ENCODE peak calls at places on chromosomes 5 and 9, in ten cellular contexts. Y is HCT116, I is transverse colon, K is H1, D is HepG2, J is spleen, B is suprapubic skin, T is sigmoid colon, C is endothelial cell of umbilical vein, E is breast epithelium. N is an unnamed sample.

GRCh38 chr5:115573133-115573532 is 28.6 kb upstream of the FEM1C start:
- DNase-seq in Y (no peak), C (peak), E (no peak), B (no peak), D (no peak), K (no peak), T (no peak), I (no peak), J (no peak), N (no peak)

GRCh38 chr5:109929371-109929770 is 239.6 kb downstream of the MAN2A1 start:
- DNase-seq in B (no peak), J (no peak), K (no peak), E (no peak), Y (no peak), D (no peak), C (no peak), T (no peak), I (no peak), N (no peak)

GRCh38 chr9:115668506-115668905 is 485.1 kb upstream of the PAPPA start:
- DNase-seq in D (no peak), Y (no peak), B (no peak), T (peak), E (no peak), I (no peak), J (no peak), K (no peak), C (no peak), N (no peak)

GRCh38 chr9:93058357-93059096 is at the start of gene SUSD3:
- DNase-seq in Y (peak), K (peak), E (peak), B (no peak), C (peak), J (peak), I (peak), T (peak), D (peak), N (peak)

GRCh38 chr5:32831630-32832029 is 120.5 kb downstream of the NPR3 start:
- DNase-seq in C (no peak), E (no peak), K (no peak), B (no peak), D (no peak), I (no peak), T (no peak), J (no peak), Y (no peak), N (no peak)

GRCh38 chr5:138606378-138606777 is 31.2 kb upstream of the HSPA9 start:
- DNase-seq in T (peak), B (peak), J (no peak), I (no peak), D (no peak), E (no peak), Y (no peak), C (no peak), K (no peak), N (no peak)

GRCh38 chr5:177469750-177470525 is 3.5 kb downstream of the DBN1 start:
- DNase-seq in D (no peak), C (no peak), B (no peak), K (no peak), J (no peak), Y (no peak), E (no peak), I (no peak), T (no peak), N (no peak)

GRCh38 chr9:93675336-93676150 is 99.2 kb downstream of the PHF2 start:
- DNase-seq in C (no peak), E (peak), I (peak), T (peak), D (no peak), K (no peak), Y (no peak), B (peak), J (peak), N (peak)

GRCh38 chr9:72997387-72997995 is 44.6 kb upstream of the ALDH1A1 start:
- DNase-seq in K (no peak), B (no peak), J (no peak), C (peak), E (no peak), I (no peak), Y (no peak), D (peak), T (no peak), N (no peak)

GRCh38 chr5:175697846-175698245 is 40.0 kb downstream of the HRH2 start:
- DNase-seq in D (no peak), B (peak), I (no peak), E (no peak), Y (no peak), K (no peak), T (peak), J (peak), C (no peak), N (no peak)

GRCh38 chr5:10712574-10713366 is 48.3 kb downstream of the DAP start:
- DNase-seq in Y (no peak), I (no peak), B (no peak), E (no peak), K (no peak), T (no peak), C (no peak), D (no peak), J (no peak), N (no peak)

GRCh38 chr5:56164371-56164770 is 68.8 kb downstream of the ANKRD55 start:
- DNase-seq in B (no peak), D (no peak), C (peak), K (no peak), I (no peak), E (no peak), T (no peak), Y (no peak), J (no peak), N (no peak)

GRCh38 chr9:34737677-34738260 is 27.8 kb upstream of the CCL21 start:
- DNase-seq in I (no peak), B (no peak), Y (no peak), J (no peak), C (no peak), T (no peak), K (no peak), E (no peak), D (no peak), N (no peak)

GRCh38 chr5:111628901-111629300 is 116.6 kb upstream of the STARD4 start:
- DNase-seq in C (no peak), D (no peak), J (no peak), E (no peak), B (no peak), Y (no peak), T (no peak), I (no peak), K (no peak), N (no peak)

GRCh38 chr5:168562274-168562673 is 16.9 kb downstream of the PANK3 start:
- DNase-seq in J (no peak), C (no peak), T (no peak), Y (no peak), K (no peak), E (no peak), B (no peak), I (no peak), D (no peak), N (no peak)

GRCh38 chr9:34654317-34655083 is 2.5 kb downstream of the IL11RA start:
- DNase-seq in D (no peak), T (peak), B (no peak), C (peak), Y (no peak), E (peak), J (peak), K (no peak), I (peak), N (peak)

GRCh38 chr9:130972957-130973685 is 34.1 kb upstream of the FIBCD1 start:
- DNase-seq in B (no peak), J (no peak), T (no peak), K (no peak), D (no peak), C (no peak), E (no peak), Y (no peak), I (no peak), N (no peak)

GRCh38 chr5:177500685-177501522 is 3.5 kb upstream of the PDLIM7 start:
- DNase-seq in J (peak), C (peak), E (peak), D (peak), B (peak), I (peak), Y (peak), K (no peak), T (peak), N (peak)

GRCh38 chr5:19880859-19881436 is 107.1 kb downstream of the CDH18 start:
- DNase-seq in I (no peak), J (no peak), Y (no peak), T (no peak), E (no peak), C (no peak), K (no peak), B (no peak), D (peak), N (no peak)

GRCh38 chr5:140311011-140311467 is 8.1 kb upstream of the PFDN1 start:
- DNase-seq in D (peak), K (no peak), I (no peak), T (no peak), J (no peak), Y (no peak), B (no peak), C (peak), E (no peak), N (no peak)

GRCh38 chr9:3288686-3289085 is 237.1 kb downstream of the RFX3 start:
- DNase-seq in T (no peak), I (no peak), K (no peak), C (no peak), D (no peak), J (no peak), Y (no peak), B (no peak), E (no peak), N (no peak)

GRCh38 chr9:90942555-90942954 is 140.9 kb downstream of the SYK start:
- DNase-seq in K (no peak), D (no peak), J (no peak), I (peak), B (no peak), T (no peak), E (peak), C (no peak), Y (no peak), N (no peak)

GRCh38 chr5:142974449-142974848 is 204.3 kb downstream of the ARHGAP26 start:
- DNase-seq in D (no peak), J (no peak), I (no peak), B (no peak), Y (no peak), T (no peak), E (no peak), K (no peak), C (no peak), N (no peak)

GRCh38 chr5:132500244-132500930 is 9.8 kb upstream of the IRF1 start:
- DNase-seq in K (no peak), C (no peak), Y (no peak), J (no peak), D (no peak), B (no peak), T (no peak), E (peak), I (no peak), N (peak)

GRCh38 chr5:137036630-137037029 is 462.5 kb downstream of the SPOCK1 start:
- DNase-seq in K (peak), D (no peak), J (no peak), Y (no peak), C (peak), B (no peak), I (no peak), E (no peak), T (no peak), N (no peak)

GRCh38 chr5:32311404-32312193 is 1.1 kb downstream of the MTMR12 start:
- DNase-seq in J (peak), C (no peak), Y (no peak), I (no peak), T (no peak), B (no peak), E (no peak), K (no peak), D (no peak), N (no peak)

GRCh38 chr9:113572076-113572861 is 108.7 kb downstream of the RGS3 start:
- DNase-seq in Y (no peak), T (peak), K (no peak), C (no peak), J (peak), D (no peak), I (no peak), E (no peak), B (peak), N (no peak)

GRCh38 chr5:142821733-142822487 is 51.7 kb downstream of the ARHGAP26 start:
- DNase-seq in Y (peak), E (no peak), J (no peak), C (peak), K (no peak), D (peak), T (no peak), B (no peak), I (no peak), N (no peak)

GRCh38 chr9:90915693-90916092 is 114.1 kb downstream of the SYK start:
- DNase-seq in J (peak), I (peak), Y (no peak), T (no peak), D (no peak), K (no peak), C (no peak), E (no peak), B (no peak), N (peak)

GRCh38 chr9:117184173-117184572 is 230.7 kb downstream of the ASTN2 start:
- DNase-seq in I (no peak), J (no peak), Y (no peak), C (no peak), K (no peak), E (no peak), T (no peak), B (no peak), D (no peak), N (no peak)

GRCh38 chr9:112050544-112051475 is 124.3 kb downstream of the SUSD1 start:
- DNase-seq in J (no peak), B (no peak), E (peak), T (peak), K (no peak), C (peak), D (peak), Y (no peak), I (peak), N (peak)
- TF ChIP-seq POLR2AphosphoS5 in J (no peak), B (no peak), E (no peak), T (peak), K (no peak), C (no peak), D (no peak), Y (no peak), I (peak), N (no peak)

GRCh38 chr5:172640822-172641358 is at the start of gene NEURL1B:
- DNase-seq in D (peak), B (no peak), K (no peak), J (peak), T (peak), E (no peak), I (peak), Y (peak), C (peak), N (peak)
- TF ChIP-seq POLR2A in D (no peak), B (no peak), K (no peak), J (no peak), T (no peak), E (no peak), I (peak), Y (no peak), C (no peak), N (no peak)

DNA sequence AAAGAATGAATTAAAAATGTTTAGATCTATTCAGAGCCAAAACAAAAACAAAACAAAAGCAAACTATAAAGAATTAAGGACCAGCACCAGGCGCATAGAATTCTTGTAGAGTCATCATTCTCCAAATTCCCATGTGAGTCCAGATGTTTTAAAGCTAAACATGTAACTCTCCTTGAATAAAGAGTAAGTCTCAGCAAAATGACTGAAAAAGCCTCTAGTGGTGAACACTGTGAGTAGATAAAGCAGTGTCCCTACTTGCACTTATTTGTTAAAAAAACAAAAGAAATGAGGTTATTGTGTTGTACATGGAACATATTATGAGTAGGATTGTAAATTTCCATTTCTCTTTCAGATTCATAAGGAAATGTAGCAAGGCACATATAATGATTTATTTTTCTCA is 44.0 kb downstream of the NNT start:
- DNase-seq in Y (no peak), I (no peak), T (no peak), C (no peak), K (no peak), E (no peak), J (no peak), D (no peak), B (no peak), N (no peak)
- TF ChIP-seq CTCF in Y (peak), I (no peak), T (no peak), C (no peak), K (no peak), E (no peak), J (no peak), D (no peak), B (no peak), N (no peak)

DNA sequence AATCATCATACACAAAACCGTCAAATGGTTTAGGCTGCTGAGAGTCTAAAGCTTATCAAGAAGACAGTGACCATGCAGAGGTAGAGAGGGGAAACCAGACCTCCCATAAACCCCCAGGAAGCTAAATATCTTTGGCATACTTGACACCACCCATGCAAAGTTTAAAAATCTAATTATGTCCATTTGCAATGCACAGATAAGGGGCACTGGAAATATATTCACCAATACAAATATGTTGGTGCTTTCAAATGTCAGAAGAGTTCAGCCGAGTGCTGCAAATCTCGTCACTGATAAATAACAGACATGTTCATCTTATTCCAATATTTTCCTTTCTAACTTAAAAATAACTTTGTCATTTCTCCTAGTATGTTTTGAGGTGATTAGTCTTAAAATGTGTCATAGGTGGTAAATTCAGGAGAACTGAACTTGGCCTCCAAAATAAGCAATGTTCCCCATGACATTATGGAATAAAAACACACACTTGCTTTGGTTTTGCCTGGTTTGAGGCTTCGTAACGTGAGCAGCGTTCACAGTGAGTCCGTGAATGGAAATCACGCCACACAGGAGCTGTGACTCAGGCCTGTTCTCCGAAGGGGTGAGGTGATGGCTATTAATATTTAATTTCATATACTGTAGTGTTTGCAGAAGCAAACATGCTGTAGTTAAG is 182.2 kb downstream of the AOPEP start:
- DNase-seq in T (no peak), C (no peak), E (no peak), Y (no peak), J (no peak), K (no peak), B (no peak), I (no peak), D (no peak), N (peak)
- TF ChIP-seq POLR2AphosphoS5 in T (peak), C (no peak), E (no peak), Y (no peak), J (no peak), K (no peak), B (no peak), I (no peak), D (no peak), N (peak)

DNA sequence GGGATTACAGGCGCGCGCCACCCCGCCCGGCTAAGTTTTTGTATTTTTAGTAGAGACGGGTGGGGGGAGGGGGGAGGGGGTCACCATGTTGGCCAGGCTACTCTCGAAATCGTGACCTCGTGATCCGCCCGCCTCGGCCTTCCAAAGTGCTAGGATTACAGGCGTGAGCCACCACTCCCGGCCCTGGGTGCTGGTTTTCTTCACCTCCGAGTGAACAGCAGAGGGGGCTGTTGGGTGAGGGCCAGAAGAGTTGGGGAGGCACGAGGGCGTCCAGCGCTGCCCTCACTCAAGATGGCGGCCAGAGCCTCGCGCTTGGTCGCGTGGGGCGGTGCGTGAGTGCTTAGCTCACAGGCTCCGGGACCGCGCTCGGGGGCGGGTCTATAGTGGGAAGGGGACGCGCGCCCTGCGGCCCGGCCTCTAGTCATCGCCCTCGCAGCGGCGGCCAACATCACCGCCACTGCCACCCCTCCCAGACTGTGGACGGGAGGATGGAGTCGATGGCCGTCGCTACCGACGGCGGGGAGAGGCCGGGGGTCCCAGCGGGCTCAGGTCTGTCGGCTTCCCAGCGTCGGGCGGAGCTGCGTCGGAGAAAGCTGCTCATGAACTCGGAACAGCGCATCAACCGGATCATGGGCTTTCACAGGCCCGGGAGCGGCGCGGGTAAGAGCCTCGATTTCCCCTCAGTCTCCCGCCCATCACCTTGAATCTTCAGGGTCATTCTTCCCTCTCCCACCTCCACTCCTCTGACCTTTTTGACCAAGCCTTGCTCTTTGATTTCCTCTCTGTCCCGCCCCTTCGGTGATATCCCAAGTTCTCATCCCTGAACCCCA is at the start of gene CAMLG:
- DNase-seq in D (peak), Y (peak), J (peak), B (peak), I (peak), E (peak), K (peak), C (peak), T (peak), N (peak)
- TF ChIP-seq POLR2A in D (peak), Y (peak), J (peak), B (peak), I (peak), E (peak), K (peak), C (peak), T (peak), N (no peak)

GRCh38 chr9:108035485-108035884 is 545.9 kb upstream of the KLF4 start:
- DNase-seq in I (no peak), T (no peak), B (no peak), E (no peak), K (no peak), D (no peak), C (no peak), J (no peak), Y (no peak), N (no peak)
- TF ChIP-seq CTCF in I (no peak), T (no peak), B (no peak), E (no peak), K (no peak), D (no peak), C (no peak), J (no peak), Y (no peak), N (no peak)

DNA sequence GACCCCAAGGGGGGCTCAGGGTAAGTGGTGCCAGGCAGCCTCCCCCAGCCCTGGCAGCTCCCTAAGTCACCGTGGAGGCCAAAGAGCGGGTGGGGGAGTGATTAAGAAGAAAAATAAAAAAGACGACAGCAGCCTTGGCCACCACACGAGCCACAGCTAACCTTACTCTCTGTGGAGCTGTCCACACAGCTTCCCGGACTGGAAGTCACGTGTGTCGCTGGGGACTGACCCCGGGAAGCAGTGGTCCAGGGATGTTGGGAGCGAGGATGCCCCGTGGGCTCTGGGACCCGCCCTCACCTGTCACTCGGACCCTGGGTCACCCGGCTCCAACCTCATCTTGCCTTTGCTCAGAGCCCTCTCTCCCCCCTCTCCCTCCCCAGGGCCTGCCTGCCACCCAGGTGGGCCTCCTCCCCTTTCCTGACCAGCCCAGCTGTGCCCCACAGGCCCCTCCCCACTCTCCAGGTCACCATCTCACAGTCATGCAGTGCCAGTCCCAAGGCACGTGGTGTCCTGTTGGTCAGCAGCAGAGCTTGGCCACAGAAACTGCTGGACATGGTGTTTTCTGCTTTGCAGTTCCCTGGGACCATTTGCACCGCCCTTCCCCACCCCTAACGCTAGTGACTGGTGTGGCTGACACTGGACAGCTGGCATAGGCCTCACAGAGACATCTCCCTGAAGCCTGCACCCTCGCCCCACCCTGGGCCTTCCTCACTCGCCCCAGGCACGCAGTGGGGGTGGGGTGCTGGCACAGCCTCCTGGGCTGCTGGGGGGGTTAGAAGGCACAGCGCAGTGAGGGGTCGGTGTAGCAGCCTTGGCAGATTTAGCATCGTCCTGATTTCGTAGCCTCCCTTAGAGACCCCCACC is 9.8 kb upstream of the EXOC3 start:
- DNase-seq in J (no peak), B (no peak), T (peak), E (no peak), C (no peak), D (no peak), Y (no peak), K (no peak), I (no peak), N (peak)
- TF ChIP-seq POLR2AphosphoS5 in J (no peak), B (no peak), T (no peak), E (no peak), C (no peak), D (no peak), Y (no peak), K (no peak), I (no peak), N (no peak)